ENCODE peak calls at places on chromosomes 1 and 21, in eight cellular contexts. E, C, H, N, Z, V, L and X are unnamed samples.

GRCh38 chr1:205849619-205850355 is at the start of gene PM20D1:
- DNase-seq in L (peak; percentile 18), Z (peak; percentile 61), H (no peak), E (peak; percentile 28), V (no peak), C (peak; percentile 94), N (peak; percentile 72), X (no peak)

GRCh38 chr21:39610705-39611104 is 2.0 kb upstream of the B3GALT5 start:
- DNase-seq in V (no peak), L (no peak), C (peak; percentile 33), Z (no peak), N (peak; percentile 14), H (no peak), E (no peak), X (no peak)

GRCh38 chr1:77385551-77385950 is 103.7 kb downstream of the AK5 start:
- DNase-seq in Z (no peak), H (no peak), L (no peak), V (peak; percentile 29), N (no peak), E (no peak), C (no peak), X (no peak)

GRCh38 chr1:154607748-154608521 is at the start of gene ADAR:
- DNase-seq in C (peak; percentile 95), N (peak; percentile 96), Z (peak; percentile 81), L (peak; percentile 67), E (peak; percentile 84), V (peak; percentile 99), H (peak; percentile 85), X (peak; percentile 99)

GRCh38 chr1:89322402-89322801 is 41.5 kb upstream of the GBP6 start:
- DNase-seq in Z (no peak), N (no peak), E (no peak), L (no peak), C (no peak), H (no peak), V (no peak), X (no peak)

GRCh38 chr1:204308023-204308628 is 51.6 kb downstream of the PLEKHA6 start:
- DNase-seq in N (no peak), V (no peak), H (no peak), E (no peak), Z (no peak), C (no peak), L (no peak), X (no peak)

GRCh38 chr1:23555949-23556640 is 3.2 kb downstream of the ID3 start:
- DNase-seq in H (no peak), N (peak; percentile 87), C (peak; percentile 83), L (no peak), Z (no peak), V (peak; percentile 88), E (no peak), X (peak; percentile 92)

GRCh38 chr1:244969355-244970235 is 105.3 kb upstream of the HNRNPU start:
- DNase-seq in C (peak; percentile 94), H (peak; percentile 78), Z (no peak), N (peak; percentile 92), E (peak; percentile 62), V (peak; percentile 81), L (no peak), X (peak; percentile 95)

GRCh38 chr21:42125571-42126544 is 54.7 kb downstream of the UMODL1 start:
- DNase-seq in N (no peak), E (no peak), C (peak; percentile 64), Z (no peak), H (no peak), L (no peak), V (peak; percentile 24), X (peak; percentile 72)

GRCh38 chr1:182616130-182617074 is 12.2 kb upstream of the RGS16 start:
- DNase-seq in H (peak; percentile 52), E (peak; percentile 44), V (no peak), Z (peak; percentile 54), C (peak; percentile 25), N (peak; percentile 95), L (peak; percentile 87), X (peak; percentile 92)